ENCODE peak calls at places on chromosomes 1 and 21, in nine cellular contexts. One of them, this sample, is unnamed. For H3K4me1, the result is how much of the 10 kb centered on the place peaks cover.

GRCh38 chr1:236063919-236064673 is 794 bp downstream of the NID1 start:
- DNase-seq in transverse colon: peak
- DNase-seq in H9: peak
- DNase-seq in left ventricle myocardium inferior: peak
- DNase-seq in A549: peak
- DNase-seq in heart right ventricle: peak
- DNase-seq in breast epithelium: peak
- DNase-seq in lower lobe of right lung: peak
- DNase-seq in endodermal cell: peak
- DNase-seq in this sample: peak

GRCh38 chr1:66285618-66286270 is 248.2 kb upstream of the SGIP1 start:
- DNase-seq in transverse colon: no peak
- DNase-seq in H9: no peak
- DNase-seq in left ventricle myocardium inferior: no peak
- DNase-seq in A549: peak
- DNase-seq in heart right ventricle: no peak
- DNase-seq in breast epithelium: no peak
- DNase-seq in lower lobe of right lung: no peak
- DNase-seq in endodermal cell: no peak
- DNase-seq in this sample: no peak

GRCh38 chr1:62131093-62131725 is 63.4 kb upstream of the L1TD1 start:
- DNase-seq in transverse colon: peak
- DNase-seq in H9: peak
- DNase-seq in left ventricle myocardium inferior: no peak
- DNase-seq in A549: peak
- DNase-seq in heart right ventricle: peak
- DNase-seq in breast epithelium: no peak
- DNase-seq in lower lobe of right lung: no peak
- DNase-seq in endodermal cell: peak
- DNase-seq in this sample: no peak

GRCh38 chr1:32447469-32448185 is 17.2 kb upstream of the ZBTB8B start:
- DNase-seq in transverse colon: no peak
- DNase-seq in H9: peak
- DNase-seq in left ventricle myocardium inferior: no peak
- DNase-seq in A549: no peak
- DNase-seq in heart right ventricle: no peak
- DNase-seq in breast epithelium: peak
- DNase-seq in lower lobe of right lung: no peak
- DNase-seq in endodermal cell: peak
- DNase-seq in this sample: peak

GRCh38 chr1:6464514-6464836 is 1.5 kb downstream of the TNFRSF25 start:
- DNase-seq in transverse colon: peak
- DNase-seq in H9: no peak
- DNase-seq in left ventricle myocardium inferior: peak
- DNase-seq in A549: peak
- DNase-seq in heart right ventricle: peak
- DNase-seq in breast epithelium: no peak
- DNase-seq in lower lobe of right lung: no peak
- DNase-seq in endodermal cell: peak
- DNase-seq in this sample: no peak

GRCh38 chr1:153390938-153391710 is at the start of gene S100A8:
- DNase-seq in transverse colon: peak
- DNase-seq in H9: no peak
- DNase-seq in left ventricle myocardium inferior: peak
- DNase-seq in A549: no peak
- DNase-seq in heart right ventricle: peak
- DNase-seq in breast epithelium: peak
- DNase-seq in lower lobe of right lung: peak
- DNase-seq in endodermal cell: no peak
- DNase-seq in this sample: no peak

GRCh38 chr1:31058012-31058411 is 7.5 kb downstream of the PUM1 start:
- DNase-seq in transverse colon: no peak
- DNase-seq in H9: no peak
- DNase-seq in left ventricle myocardium inferior: no peak
- DNase-seq in A549: no peak
- DNase-seq in heart right ventricle: no peak
- DNase-seq in breast epithelium: no peak
- DNase-seq in lower lobe of right lung: no peak
- DNase-seq in endodermal cell: no peak
- DNase-seq in this sample: no peak

GRCh38 chr1:236685917-236686814 is at the start of gene ACTN2:
- DNase-seq in transverse colon: peak
- DNase-seq in H9: peak
- DNase-seq in left ventricle myocardium inferior: peak
- DNase-seq in A549: peak
- DNase-seq in heart right ventricle: peak
- DNase-seq in breast epithelium: no peak
- DNase-seq in lower lobe of right lung: peak
- DNase-seq in endodermal cell: peak
- DNase-seq in this sample: peak

GRCh38 chr21:45136927-45137611 is 62.7 kb downstream of the ADARB1 start:
- DNase-seq in transverse colon: peak
- DNase-seq in H9: peak
- DNase-seq in left ventricle myocardium inferior: peak
- DNase-seq in A549: peak
- DNase-seq in heart right ventricle: peak
- DNase-seq in breast epithelium: peak
- DNase-seq in lower lobe of right lung: peak
- DNase-seq in endodermal cell: peak
- DNase-seq in this sample: peak

GRCh38 chr1:2953688-2954285 is 67.5 kb upstream of the ACTRT2 start:
- DNase-seq in transverse colon: no peak
- DNase-seq in H9: no peak
- DNase-seq in left ventricle myocardium inferior: no peak
- DNase-seq in A549: no peak
- DNase-seq in heart right ventricle: no peak
- DNase-seq in breast epithelium: no peak
- DNase-seq in lower lobe of right lung: peak
- DNase-seq in endodermal cell: no peak
- DNase-seq in this sample: no peak

GRCh38 chr1:101236546-101237228 is at the start of gene S1PR1:
- DNase-seq in transverse colon: peak
- DNase-seq in H9: peak
- DNase-seq in left ventricle myocardium inferior: peak
- DNase-seq in A549: no peak
- DNase-seq in heart right ventricle: peak
- DNase-seq in breast epithelium: no peak
- DNase-seq in lower lobe of right lung: peak
- DNase-seq in endodermal cell: peak
- DNase-seq in this sample: peak

GRCh38 chr1:8679411-8679800 is 138.0 kb downstream of the RERE start:
- DNase-seq in transverse colon: no peak
- DNase-seq in H9: no peak
- DNase-seq in left ventricle myocardium inferior: no peak
- DNase-seq in A549: no peak
- DNase-seq in heart right ventricle: no peak
- DNase-seq in breast epithelium: no peak
- DNase-seq in lower lobe of right lung: no peak
- DNase-seq in endodermal cell: no peak
- DNase-seq in this sample: no peak

GRCh38 chr1:8676813-8677212 is 140.6 kb downstream of the RERE start:
- DNase-seq in transverse colon: no peak
- DNase-seq in H9: no peak
- DNase-seq in left ventricle myocardium inferior: no peak
- DNase-seq in A549: no peak
- DNase-seq in heart right ventricle: no peak
- DNase-seq in breast epithelium: no peak
- DNase-seq in lower lobe of right lung: no peak
- DNase-seq in endodermal cell: no peak
- DNase-seq in this sample: no peak

GRCh38 chr1:8678688-8679410 is 138.6 kb downstream of the RERE start:
- DNase-seq in transverse colon: no peak
- DNase-seq in H9: no peak
- DNase-seq in left ventricle myocardium inferior: no peak
- DNase-seq in A549: no peak
- DNase-seq in heart right ventricle: no peak
- DNase-seq in breast epithelium: no peak
- DNase-seq in lower lobe of right lung: no peak
- DNase-seq in endodermal cell: no peak
- DNase-seq in this sample: no peak

GRCh38 chr1:8676072-8676471 is 141.4 kb downstream of the RERE start:
- DNase-seq in transverse colon: no peak
- DNase-seq in H9: no peak
- DNase-seq in left ventricle myocardium inferior: no peak
- DNase-seq in A549: no peak
- DNase-seq in heart right ventricle: no peak
- DNase-seq in breast epithelium: no peak
- DNase-seq in lower lobe of right lung: no peak
- DNase-seq in endodermal cell: no peak
- DNase-seq in this sample: no peak

DNA sequence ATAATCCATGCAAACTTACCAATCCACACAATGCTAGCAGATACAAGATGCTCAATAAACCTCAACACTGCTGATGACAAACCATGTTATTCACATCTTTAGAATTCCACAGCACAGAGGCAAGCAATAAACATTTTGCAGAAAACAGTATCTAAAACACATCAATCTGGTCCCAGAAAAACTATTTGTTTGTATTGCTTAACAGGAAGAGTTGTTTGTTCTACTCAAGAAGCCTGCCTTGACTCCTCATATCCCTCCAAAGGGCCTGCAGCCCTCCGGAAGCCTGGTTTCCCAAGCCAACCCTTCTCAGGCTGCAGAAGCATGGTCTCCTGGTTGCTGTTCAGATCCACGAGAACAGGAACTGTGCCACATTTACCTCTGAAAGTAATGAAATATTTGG is 139.7 kb downstream of the RERE start:
- DNase-seq in transverse colon: no peak
- DNase-seq in H9: no peak
- DNase-seq in left ventricle myocardium inferior: no peak
- DNase-seq in A549: no peak
- DNase-seq in heart right ventricle: no peak
- DNase-seq in breast epithelium: no peak
- DNase-seq in lower lobe of right lung: no peak
- DNase-seq in endodermal cell: no peak
- DNase-seq in this sample: no peak
- H3K4me1 ChIP-seq in transverse colon: half or more
- H3K4me1 ChIP-seq in H9: under half
- H3K4me1 ChIP-seq in left ventricle myocardium inferior: under half
- H3K4me1 ChIP-seq in A549: half or more
- H3K4me1 ChIP-seq in heart right ventricle: under half
- H3K4me1 ChIP-seq in breast epithelium: under half
- H3K4me1 ChIP-seq in lower lobe of right lung: under half
- H3K4me1 ChIP-seq in endodermal cell: under half
- H3K4me1 ChIP-seq in this sample: under half

GRCh38 chr1:26574018-26574417 is 44.5 kb downstream of the RPS6KA1 start:
- DNase-seq in transverse colon: no peak
- DNase-seq in H9: no peak
- DNase-seq in left ventricle myocardium inferior: no peak
- DNase-seq in A549: no peak
- DNase-seq in heart right ventricle: no peak
- DNase-seq in breast epithelium: no peak
- DNase-seq in lower lobe of right lung: no peak
- DNase-seq in endodermal cell: no peak
- DNase-seq in this sample: no peak
- TF ChIP-seq CTCF in transverse colon: no peak
- TF ChIP-seq CTCF in H9: no peak
- TF ChIP-seq CTCF in left ventricle myocardium inferior: no peak
- TF ChIP-seq CTCF in A549: no peak
- TF ChIP-seq CTCF in heart right ventricle: no peak
- TF ChIP-seq CTCF in breast epithelium: no peak
- TF ChIP-seq CTCF in lower lobe of right lung: no peak
- TF ChIP-seq CTCF in endodermal cell: no peak
- TF ChIP-seq CTCF in this sample: no peak

DNA sequence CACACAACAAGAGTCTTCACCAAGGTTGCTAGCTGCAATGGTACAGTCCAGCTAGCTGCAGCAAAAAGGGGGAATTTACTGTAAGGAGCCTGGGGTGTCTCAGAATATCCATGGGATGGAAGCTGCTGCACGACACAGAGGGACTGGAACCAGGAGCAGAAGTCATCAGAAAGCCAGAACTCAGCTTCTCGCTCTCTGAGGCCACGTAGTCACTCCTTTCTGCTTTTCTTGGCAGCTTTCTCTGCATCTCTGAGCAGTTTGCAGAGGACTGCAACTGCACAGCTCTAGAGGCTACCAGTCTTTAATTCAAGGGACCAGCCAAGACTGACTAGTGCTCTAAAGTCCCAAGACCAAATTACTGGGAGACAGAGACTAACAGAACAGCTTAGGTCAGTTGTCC is 27.0 kb upstream of the IL10 start:
- DNase-seq in transverse colon: no peak
- DNase-seq in H9: no peak
- DNase-seq in left ventricle myocardium inferior: no peak
- DNase-seq in A549: no peak
- DNase-seq in heart right ventricle: no peak
- DNase-seq in breast epithelium: no peak
- DNase-seq in lower lobe of right lung: no peak
- DNase-seq in endodermal cell: no peak
- DNase-seq in this sample: no peak
- H3K4me1 ChIP-seq in transverse colon: under half
- H3K4me1 ChIP-seq in H9: under half
- H3K4me1 ChIP-seq in left ventricle myocardium inferior: under half
- H3K4me1 ChIP-seq in A549: under half
- H3K4me1 ChIP-seq in heart right ventricle: under half
- H3K4me1 ChIP-seq in breast epithelium: under half
- H3K4me1 ChIP-seq in lower lobe of right lung: under half
- H3K4me1 ChIP-seq in endodermal cell: under half
- H3K4me1 ChIP-seq in this sample: under half

GRCh38 chr1:204338359-204338758 is 21.4 kb downstream of the PLEKHA6 start:
- DNase-seq in transverse colon: no peak
- DNase-seq in H9: no peak
- DNase-seq in left ventricle myocardium inferior: no peak
- DNase-seq in A549: no peak
- DNase-seq in heart right ventricle: no peak
- DNase-seq in breast epithelium: no peak
- DNase-seq in lower lobe of right lung: no peak
- DNase-seq in endodermal cell: no peak
- DNase-seq in this sample: no peak

GRCh38 chr1:204336642-204337041 is 23.1 kb downstream of the PLEKHA6 start:
- DNase-seq in transverse colon: no peak
- DNase-seq in H9: peak
- DNase-seq in left ventricle myocardium inferior: no peak
- DNase-seq in A549: no peak
- DNase-seq in heart right ventricle: no peak
- DNase-seq in breast epithelium: no peak
- DNase-seq in lower lobe of right lung: no peak
- DNase-seq in endodermal cell: peak
- DNase-seq in this sample: no peak

GRCh38 chr1:204338997-204339396 is 20.7 kb downstream of the PLEKHA6 start:
- DNase-seq in transverse colon: no peak
- DNase-seq in H9: no peak
- DNase-seq in left ventricle myocardium inferior: no peak
- DNase-seq in A549: no peak
- DNase-seq in heart right ventricle: no peak
- DNase-seq in breast epithelium: no peak
- DNase-seq in lower lobe of right lung: no peak
- DNase-seq in endodermal cell: no peak
- DNase-seq in this sample: no peak

GRCh38 chr1:204337047-204337446 is 22.7 kb downstream of the PLEKHA6 start:
- DNase-seq in transverse colon: no peak
- DNase-seq in H9: no peak
- DNase-seq in left ventricle myocardium inferior: no peak
- DNase-seq in A549: no peak
- DNase-seq in heart right ventricle: no peak
- DNase-seq in breast epithelium: no peak
- DNase-seq in lower lobe of right lung: no peak
- DNase-seq in endodermal cell: no peak
- DNase-seq in this sample: no peak

DNA sequence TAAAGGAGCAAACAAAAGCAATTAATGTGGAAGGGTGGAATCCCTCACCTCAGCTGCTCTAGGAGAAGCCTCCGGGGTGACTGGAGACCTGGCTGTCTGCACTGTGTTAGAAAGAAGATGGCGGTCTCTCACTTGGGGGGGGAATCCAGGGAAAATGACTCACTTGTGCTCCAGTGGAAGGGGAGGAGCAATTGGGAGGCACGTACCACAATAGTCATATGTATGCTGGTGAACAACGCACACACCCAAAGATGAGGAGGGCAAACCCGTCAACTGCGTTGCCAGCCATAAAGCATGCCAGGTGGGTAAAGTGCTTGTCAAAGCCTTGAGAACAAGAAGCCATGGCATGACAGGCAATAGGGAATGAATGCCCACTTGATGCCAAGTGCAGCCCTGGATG is 22.1 kb downstream of the PLEKHA6 start:
- DNase-seq in transverse colon: peak
- DNase-seq in H9: no peak
- DNase-seq in left ventricle myocardium inferior: no peak
- DNase-seq in A549: no peak
- DNase-seq in heart right ventricle: no peak
- DNase-seq in breast epithelium: no peak
- DNase-seq in lower lobe of right lung: no peak
- DNase-seq in endodermal cell: no peak
- DNase-seq in this sample: no peak
- TF ChIP-seq CTCF in transverse colon: no peak
- TF ChIP-seq CTCF in H9: no peak
- TF ChIP-seq CTCF in left ventricle myocardium inferior: no peak
- TF ChIP-seq CTCF in A549: no peak
- TF ChIP-seq CTCF in heart right ventricle: no peak
- TF ChIP-seq CTCF in breast epithelium: no peak
- TF ChIP-seq CTCF in lower lobe of right lung: no peak
- TF ChIP-seq CTCF in endodermal cell: no peak
- TF ChIP-seq CTCF in this sample: no peak